ENCODE peak calls at places on chromosomes 1 and 21, in seven cellular contexts. A is Right ventricle myocardium superior; G is activated T-helper 9 cell treated with anti-CD3 and anti-CD28 coated beads, Interleukin-2, amount 50 U/mL, for 16 hours; X is memory B cell; D is G401; S is upper lobe of right lung; R is T-helper 2 cell treated with Interferon-gamma antibody and Interleukin-4, amounts not matched to agents 5 μg/mL and 100 μg/mL, for 36 hours. V is an unnamed sample.

GRCh38 chr1:172851077-172851476 is 192.2 kb downstream of the FASLG start:
- DNase-seq in X (no peak), D (no peak), A (no peak), G (no peak), R (no peak), S (no peak), V (no peak)

GRCh38 chr1:43300661-43301094 is at the start of gene TIE1:
- DNase-seq in A (peak), S (no peak), G (no peak), R (no peak), D (no peak), X (no peak), V (no peak)

GRCh38 chr1:234958066-234958701 is 170.5 kb downstream of the TOMM20 start:
- DNase-seq in R (no peak), G (no peak), D (no peak), S (no peak), A (no peak), X (no peak), V (no peak)

GRCh38 chr1:219189021-219189824 is 15.5 kb downstream of the LYPLAL1 start:
- DNase-seq in S (no peak), A (no peak), R (no peak), D (no peak), G (no peak), X (no peak), V (no peak)

GRCh38 chr1:33130297-33130696 is 49.3 kb downstream of the AZIN2 start:
- DNase-seq in X (no peak), D (no peak), A (no peak), S (no peak), G (no peak), R (peak), V (no peak)

GRCh38 chr21:36548866-36549265 is 68.9 kb upstream of the CLDN14 start:
- DNase-seq in R (no peak), D (no peak), S (no peak), X (no peak), G (no peak), A (no peak), V (no peak)

GRCh38 chr1:47865881-47866535 is 131.2 kb downstream of the TRABD2B start:
- DNase-seq in R (no peak), G (no peak), S (no peak), A (no peak), X (no peak), D (no peak), V (no peak)

GRCh38 chr1:240031009-240031408 is 60.7 kb upstream of the FMN2 start:
- DNase-seq in A (no peak), G (no peak), X (no peak), R (no peak), S (no peak), D (no peak), V (no peak)

GRCh38 chr1:173127369-173128307 is 76.9 kb upstream of the TNFSF18 start:
- DNase-seq in S (peak), G (no peak), A (no peak), X (no peak), R (no peak), D (no peak), V (no peak)

GRCh38 chr1:34188418-34188817 is 11.7 kb downstream of the C1orf94 start:
- DNase-seq in D (no peak), G (no peak), R (no peak), X (no peak), S (no peak), A (no peak), V (no peak)

GRCh38 chr1:206702803-206703202 is 18.1 kb downstream of the MAPKAPK2 start:
- DNase-seq in R (no peak), D (no peak), G (no peak), S (peak), A (no peak), X (no peak), V (no peak)

GRCh38 chr1:101924700-101925099 is 72.0 kb downstream of the OLFM3 start:
- DNase-seq in D (no peak), A (no peak), S (no peak), X (no peak), G (no peak), R (no peak), V (no peak)

GRCh38 chr1:241591317-241591716 is 48.9 kb downstream of the CHML start:
- DNase-seq in G (no peak), R (no peak), D (no peak), A (no peak), X (no peak), S (no peak), V (no peak)

GRCh38 chr1:79042539-79042938 is 36.0 kb upstream of the ADGRL4 start:
- DNase-seq in G (no peak), D (no peak), R (no peak), X (no peak), S (no peak), A (no peak), V (no peak)

GRCh38 chr1:228404107-228404720 is 2.4 kb downstream of the TRIM11 start:
- DNase-seq in X (no peak), S (peak), R (peak), D (no peak), G (no peak), A (no peak), V (no peak)

GRCh38 chr21:43758132-43758619 is 17.9 kb downstream of the CSTB start:
- DNase-seq in S (no peak), D (no peak), X (no peak), A (no peak), R (no peak), G (no peak), V (no peak)

GRCh38 chr1:153553691-153554608 is 4.9 kb upstream of the S100A3 start:
- DNase-seq in D (no peak), A (no peak), X (no peak), S (peak), R (no peak), G (no peak), V (no peak)

GRCh38 chr1:22889213-22889827 is 83.3 kb downstream of the LACTBL1 start:
- DNase-seq in R (no peak), X (no peak), A (no peak), G (no peak), D (peak), S (no peak), V (no peak)

GRCh38 chr1:204320413-204320812 is 39.3 kb downstream of the PLEKHA6 start:
- DNase-seq in G (no peak), X (no peak), A (no peak), D (no peak), S (no peak), R (peak), V (no peak)

GRCh38 chr21:23543334-23543733 is 2063.9 kb downstream of the MRPL39 start:
- DNase-seq in R (no peak), S (no peak), X (no peak), A (no peak), D (peak), G (no peak), V (no peak)

GRCh38 chr1:233367057-233367759 is 39.7 kb downstream of the MAP3K21 start:
- DNase-seq in S (no peak), R (no peak), X (no peak), A (no peak), D (peak), G (no peak), V (no peak)

GRCh38 chr21:39208624-39209333 is 25.5 kb upstream of the PSMG1 start:
- DNase-seq in D (no peak), X (no peak), A (no peak), S (no peak), G (no peak), R (no peak), V (no peak)

GRCh38 chr1:165330483-165330882 is 26.0 kb downstream of the LMX1A start:
- DNase-seq in D (no peak), R (no peak), G (no peak), S (no peak), X (no peak), A (no peak), V (no peak)

GRCh38 chr1:55716610-55717009 is 501.4 kb upstream of the USP24 start:
- DNase-seq in A (no peak), G (no peak), D (no peak), S (no peak), R (no peak), X (no peak), V (no peak)

GRCh38 chr1:188367669-188368068 is 1538.9 kb downstream of the PLA2G4A start:
- DNase-seq in G (no peak), X (no peak), S (no peak), D (no peak), R (no peak), A (no peak), V (no peak)

GRCh38 chr1:2446394-2446793 is 29.7 kb upstream of the PLCH2 start:
- DNase-seq in S (no peak), R (no peak), A (no peak), D (peak), G (no peak), X (no peak), V (no peak)

GRCh38 chr1:113747376-113747775 is 11.9 kb downstream of the PHTF1 start:
- DNase-seq in S (no peak), X (no peak), A (no peak), R (no peak), D (no peak), G (no peak), V (no peak)

GRCh38 chr1:204358145-204358544 is 1.6 kb downstream of the PLEKHA6 start:
- DNase-seq in A (no peak), D (peak), R (no peak), S (no peak), X (no peak), G (no peak), V (no peak)

GRCh38 chr21:34939673-34940321 is 109.3 kb downstream of the RUNX1 start:
- DNase-seq in A (no peak), G (no peak), R (no peak), X (no peak), S (no peak), D (no peak), V (no peak)

GRCh38 chr1:28135910-28136635 is 40.4 kb downstream of the PTAFR start:
- DNase-seq in S (no peak), G (no peak), D (no peak), A (no peak), R (no peak), X (no peak), V (no peak)

GRCh38 chr1:24910751-24911650 is 19.1 kb downstream of the RUNX3 start:
- DNase-seq in A (no peak), G (peak), S (no peak), X (no peak), R (peak), D (peak), V (no peak)

GRCh38 chr1:38667626-38668025 is 191.9 kb downstream of the RRAGC start:
- DNase-seq in S (no peak), A (no peak), D (no peak), G (no peak), R (no peak), X (no peak), V (no peak)

GRCh38 chr1:201014816-201015200 is 8.7 kb downstream of the KIF21B start:
- DNase-seq in R (no peak), A (no peak), D (no peak), G (no peak), X (no peak), S (no peak), V (no peak)